ENCODE peak calls at places on chromosome 6, in eight cellular contexts. H is endothelial cell of umbilical vein; I is neural progenitor cell; A is effector memory CD4-positive, alpha-beta T cell; F is tibial artery; X is CD8-positive, alpha-beta T cell; T is right cardiac atrium; C is transverse colon. O is an unnamed sample. For H3K4me1 and H3K27me3, the result is how much of the 10 kb centered on the place peaks cover.

GRCh38 chr6:108653864-108654402 is 93.2 kb downstream of the FOXO3 start:
- DNase-seq in X (no peak), T (peak), C (no peak), I (no peak), H (peak), F (peak), A (no peak), O (peak)

GRCh38 chr6:11172501-11173337 is 59.7 kb downstream of the NEDD9 start:
- DNase-seq in H (peak), C (peak), T (peak), X (peak), I (peak), A (peak), F (peak), O (peak)

GRCh38 chr6:39228111-39228971 is 934 bp downstream of the KCNK5 start:
- DNase-seq in H (no peak), I (peak), A (no peak), F (no peak), X (no peak), T (no peak), C (no peak), O (no peak)

GRCh38 chr6:158627940-158628211 is 16.7 kb downstream of the DYNLT1 start:
- DNase-seq in I (no peak), T (no peak), F (peak), X (no peak), A (no peak), C (no peak), H (no peak), O (no peak)

GRCh38 chr6:158028421-158028820 is 46.8 kb downstream of the SYNJ2 start:
- DNase-seq in X (no peak), T (no peak), C (no peak), A (no peak), I (no peak), F (peak), H (no peak), O (no peak)

GRCh38 chr6:138287144-138287955 is 69.1 kb upstream of the PBOV1 start:
- DNase-seq in T (no peak), A (no peak), C (peak), F (no peak), X (peak), I (peak), H (peak), O (peak)

GRCh38 chr6:52574709-52575489 is 2.0 kb downstream of the TRAM2 start:
- DNase-seq in H (peak), X (peak), I (no peak), T (peak), A (peak), C (peak), F (peak), O (no peak)

GRCh38 chr6:155259202-155259601 is 4.6 kb upstream of the CLDN20 start:
- DNase-seq in C (no peak), F (no peak), H (no peak), X (no peak), A (no peak), I (no peak), T (no peak), O (no peak)

GRCh38 chr6:64040118-64040517 is 404.5 kb downstream of the PHF3 start:
- DNase-seq in C (no peak), H (no peak), X (no peak), I (no peak), T (no peak), F (no peak), A (no peak), O (no peak)

GRCh38 chr6:139047677-139048076 is 19.1 kb downstream of the ABRACL start:
- DNase-seq in I (no peak), C (no peak), A (no peak), T (no peak), F (no peak), H (no peak), X (no peak), O (no peak)

GRCh38 chr6:113356139-113356538 is 501.0 kb upstream of the MARCKS start:
- DNase-seq in C (no peak), H (no peak), X (no peak), A (no peak), T (no peak), F (no peak), I (no peak), O (no peak)

GRCh38 chr6:73774311-73774766 is 78.3 kb downstream of the CD109 start:
- DNase-seq in T (peak), I (no peak), H (peak), F (no peak), A (no peak), X (no peak), C (peak), O (peak)

GRCh38 chr6:43271944-43272343 is 26.1 kb upstream of the SLC22A7 start:
- DNase-seq in H (no peak), T (no peak), A (no peak), F (no peak), C (no peak), I (no peak), X (no peak), O (no peak)
- H3K4me1 ChIP-seq in H (under half), T (under half), A (under half), F (under half), C (half or more), I (under half), X (under half), O (under half)

GRCh38 chr6:106849130-106849529 is 125.4 kb downstream of the CD24 start:
- DNase-seq in H (no peak), C (no peak), I (no peak), T (no peak), F (no peak), A (no peak), X (no peak), O (peak)

GRCh38 chr6:106849676-106850332 is 124.7 kb downstream of the CD24 start:
- DNase-seq in X (no peak), A (no peak), H (no peak), T (no peak), C (no peak), I (no peak), F (no peak), O (no peak)

GRCh38 chr6:106844930-106845329 is 129.6 kb downstream of the CD24 start:
- DNase-seq in A (no peak), I (no peak), C (no peak), T (no peak), H (no peak), X (no peak), F (no peak), O (no peak)

DNA sequence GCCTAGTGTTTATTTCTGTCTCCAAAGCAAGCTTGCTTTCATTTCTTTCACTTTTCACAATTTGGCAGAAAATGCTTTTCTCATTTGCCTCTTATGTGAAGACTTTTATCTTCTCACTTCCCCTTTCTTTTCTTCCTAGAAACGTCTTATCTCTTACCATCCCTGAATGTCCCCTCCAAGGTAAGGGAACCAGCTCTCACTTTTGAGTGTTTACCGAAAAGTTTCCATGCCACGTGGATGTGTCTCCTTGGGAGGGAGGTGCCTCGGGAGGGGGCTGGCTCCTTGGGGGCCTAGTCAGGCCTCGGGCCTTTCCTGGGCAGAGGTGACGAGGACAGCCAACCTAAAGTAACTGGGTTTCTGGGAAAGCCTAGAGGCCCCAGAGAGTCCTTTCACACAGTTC is 127.4 kb downstream of the CD24 start:
- DNase-seq in C (no peak), X (no peak), H (no peak), A (no peak), I (no peak), F (no peak), T (no peak), O (no peak)
- H3K27ac ChIP-seq in C (no peak), X (no peak), H (no peak), A (no peak), I (no peak), F (no peak), T (no peak), O (no peak)

DNA sequence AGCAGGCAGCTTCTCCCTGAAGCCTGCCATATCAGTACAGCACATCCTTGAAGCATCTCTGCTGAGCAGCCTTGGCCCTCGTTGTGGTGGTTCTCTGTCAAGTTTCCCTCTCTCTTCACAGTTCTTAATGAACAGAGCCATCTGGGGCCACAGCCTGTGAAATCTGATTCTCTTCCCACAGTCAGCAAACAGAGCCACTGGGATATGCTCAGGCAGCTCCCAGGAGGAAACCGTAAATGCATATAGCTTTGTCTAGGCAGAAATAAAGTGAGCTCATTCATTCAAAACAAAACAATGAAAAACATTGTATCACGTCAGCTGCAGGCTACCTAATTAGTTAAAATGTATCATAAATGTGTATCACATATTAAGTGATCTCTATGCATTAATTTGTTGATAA is 80.3 kb downstream of the TBC1D7 start:
- DNase-seq in T (no peak), A (no peak), F (no peak), X (no peak), C (no peak), H (peak), I (peak), O (peak)
- H3K27me3 ChIP-seq in T (under half), A (under half), F (under half), X (under half), C (under half), H (under half), I (under half), O (under half)

GRCh38 chr6:128492386-128492785 is 28.0 kb downstream of the PTPRK start:
- DNase-seq in H (peak), A (no peak), X (no peak), C (no peak), F (no peak), I (no peak), T (no peak), O (no peak)
- H3K4me1 ChIP-seq in H (under half), A (under half), X (under half), C (half or more), F (under half), I (half or more), T (under half), O (under half)

DNA sequence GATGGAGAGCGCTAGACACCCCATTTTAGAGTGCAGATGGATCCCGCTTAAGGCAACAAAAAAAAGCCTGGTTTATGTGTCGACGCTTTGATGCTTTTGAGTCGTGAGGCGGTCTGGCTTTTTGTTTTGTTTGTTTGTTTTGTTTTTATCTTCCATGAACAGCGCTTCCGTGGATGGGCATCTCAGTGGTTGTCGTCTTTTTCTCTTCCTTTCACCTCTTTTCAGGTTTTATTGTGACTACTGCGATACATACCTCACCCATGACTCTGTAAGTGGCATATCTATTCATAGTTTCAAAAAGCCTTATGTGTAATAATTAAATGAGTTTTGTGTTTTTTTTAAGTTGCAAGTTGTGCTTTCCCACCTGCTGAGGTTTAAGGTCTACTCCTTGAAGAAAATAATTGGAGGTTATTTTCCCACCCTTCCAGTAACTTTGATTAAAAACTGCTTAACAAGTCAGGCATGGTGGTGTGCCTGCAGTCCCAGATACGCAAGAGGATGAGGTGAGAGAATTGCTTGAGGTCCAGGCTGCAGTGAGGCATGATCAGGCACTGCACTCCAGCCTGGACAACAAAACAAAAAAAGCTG is 476 bp downstream of the SNRPC start:
- DNase-seq in C (no peak), F (no peak), H (no peak), I (no peak), X (no peak), A (no peak), T (no peak), O (no peak)
- H3K27ac ChIP-seq in C (peak), F (peak), H (peak), I (no peak), X (peak), A (peak), T (peak), O (no peak)

GRCh38 chr6:165987483-165988305 is 180.0 kb downstream of the TBXT start:
- DNase-seq in C (peak), A (no peak), H (no peak), T (peak), I (peak), F (peak), X (no peak), O (peak)

GRCh38 chr6:165985281-165985925 is 182.2 kb downstream of the TBXT start:
- DNase-seq in C (no peak), A (no peak), I (no peak), X (no peak), T (no peak), F (no peak), H (no peak), O (no peak)

GRCh38 chr6:165985926-165986646 is 181.6 kb downstream of the TBXT start:
- DNase-seq in T (no peak), F (no peak), H (no peak), I (peak), A (no peak), X (no peak), C (no peak), O (peak)

GRCh38 chr6:165988306-165988756 is 179.3 kb downstream of the TBXT start:
- DNase-seq in I (peak), F (no peak), T (no peak), H (no peak), X (no peak), C (no peak), A (no peak), O (peak)

DNA sequence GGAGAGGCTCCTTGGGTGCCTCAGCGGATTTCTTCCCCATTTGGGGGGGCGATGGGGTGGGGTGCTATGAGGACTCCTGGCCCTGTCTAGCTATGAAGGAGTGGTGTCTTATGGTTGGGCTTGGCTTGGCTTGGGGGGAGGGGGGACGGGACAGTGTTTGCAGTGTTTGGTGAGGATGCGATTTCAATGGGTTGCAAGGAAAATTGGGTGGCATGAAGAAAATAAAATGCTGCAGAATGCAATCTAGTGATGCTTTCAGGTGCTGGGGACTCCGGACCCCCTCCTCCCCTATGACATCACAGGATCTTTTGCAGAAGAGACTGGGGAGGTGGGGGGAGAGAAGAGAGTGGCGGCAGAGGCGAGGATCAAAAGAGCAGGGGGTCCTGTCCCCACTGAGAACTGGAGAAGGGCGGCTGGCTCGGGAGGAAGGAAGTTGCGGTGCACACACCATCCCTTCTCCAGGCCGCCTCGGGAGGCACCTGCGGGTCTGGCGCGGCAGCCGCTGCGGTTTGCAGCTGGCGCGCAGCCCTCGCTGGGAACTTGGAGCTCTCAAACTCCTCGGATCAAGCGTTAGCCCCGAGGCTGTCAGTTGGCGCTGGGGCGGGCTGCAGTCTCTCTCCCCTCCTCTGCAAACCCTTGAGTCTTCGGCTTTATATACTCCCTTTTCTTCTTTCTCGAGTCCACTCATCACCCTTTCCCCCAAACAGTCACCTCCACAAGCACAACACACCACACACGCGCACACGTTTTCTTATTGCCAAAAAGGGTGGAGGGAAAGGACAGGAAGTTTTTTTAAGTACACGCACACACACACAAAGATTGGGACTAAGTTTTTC is 180.8 kb downstream of the TBXT start:
- DNase-seq in A (no peak), C (no peak), H (no peak), X (no peak), I (peak), F (no peak), T (peak), O (peak)
- H3K27me3 ChIP-seq in A (under half), C (under half), H (under half), X (under half), I (half or more), F (under half), T (under half), O (half or more)

GRCh38 chr6:163600331-163600730 is 185.8 kb downstream of the QKI start:
- DNase-seq in A (no peak), H (no peak), X (no peak), F (no peak), C (no peak), T (no peak), I (no peak), O (no peak)

GRCh38 chr6:163605388-163606097 is 191.0 kb downstream of the QKI start:
- DNase-seq in A (no peak), C (no peak), I (no peak), F (no peak), X (no peak), T (no peak), H (no peak), O (no peak)

GRCh38 chr6:163600781-163601180 is 186.3 kb downstream of the QKI start:
- DNase-seq in F (no peak), C (no peak), H (no peak), I (no peak), T (no peak), X (no peak), A (no peak), O (no peak)

GRCh38 chr6:163603395-163603794 is 188.9 kb downstream of the QKI start:
- DNase-seq in A (no peak), C (no peak), T (no peak), F (no peak), H (no peak), X (no peak), I (peak), O (no peak)

GRCh38 chr6:163602851-163603250 is 188.3 kb downstream of the QKI start:
- DNase-seq in T (no peak), H (no peak), I (no peak), C (no peak), F (no peak), X (no peak), A (no peak), O (no peak)
- H3K4me1 ChIP-seq in T (under half), H (under half), I (under half), C (under half), F (under half), X (under half), A (under half), O (under half)

DNA sequence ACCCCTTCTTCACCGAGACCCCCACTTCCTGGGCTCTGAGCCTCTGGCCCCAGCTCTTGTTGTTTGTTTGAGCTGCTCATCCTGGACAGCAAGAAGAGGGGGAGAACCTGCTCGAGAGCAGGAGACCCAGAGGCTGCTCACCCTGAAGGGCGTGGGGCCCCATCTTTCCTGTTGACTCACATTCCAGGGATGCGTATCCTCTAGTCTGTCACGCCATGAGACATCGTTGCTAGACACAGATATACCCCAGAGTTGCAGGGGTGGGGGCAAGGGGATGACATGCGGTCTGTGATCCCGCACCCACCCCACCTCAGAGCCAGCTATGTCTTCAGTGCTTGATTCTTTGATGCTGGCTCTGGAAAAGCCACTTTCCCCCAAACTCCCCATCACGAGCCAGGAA is 5.7 kb upstream of the TNXB start:
- DNase-seq in C (no peak), F (no peak), X (no peak), T (no peak), A (no peak), I (no peak), H (no peak), O (no peak)
- H3K27ac ChIP-seq in C (peak), F (peak), X (no peak), T (peak), A (no peak), I (no peak), H (no peak), O (no peak)